ENCODE peak calls at places on chromosomes 11 and 22, in seven cellular contexts. U is Panc1; M is ELF-1; C is aorta; T is HFF-Myc; P is activated naive CD8-positive, alpha-beta T cell treated with anti-CD3 and anti-CD28 coated beads, Interleukin-2, amount 50 U/mL, for 16 hours; F is stomach. K is an unnamed sample.
A peak's percentile ranks its signal among the peaks of the same experiment; 100 is the strongest.

GRCh38 chr11:22065472-22065871 is 127.4 kb upstream of the ANO5 start:
- DNase-seq in U (no peak), M (no peak), C (no peak), T (no peak), P (no peak), F (no peak), K (no peak)

GRCh38 chr11:134481135-134481534 is 69.1 kb upstream of the B3GAT1 start:
- DNase-seq in U (no peak), M (no peak), C (no peak), T (no peak), P (no peak), F (no peak), K (no peak)

GRCh38 chr11:19714387-19715363 is 2.0 kb downstream of the NAV2 start:
- DNase-seq in U (peak; percentile 56), M (peak; percentile 35), C (peak; percentile 87), T (no peak), P (no peak), F (no peak), K (no peak)

GRCh38 chr22:32411388-32411787 is 659 bp downstream of the RTCB start:
- DNase-seq in U (no peak), M (no peak), C (no peak), T (no peak), P (no peak), F (no peak), K (no peak)

GRCh38 chr11:125494987-125495725 is 909 bp downstream of the FEZ1 start:
- DNase-seq in U (no peak), M (peak; percentile 54), C (peak; percentile 89), T (no peak), P (no peak), F (no peak), K (peak; percentile 72)

GRCh38 chr11:6249822-6250555 is 9.6 kb upstream of the CCKBR start:
- DNase-seq in U (peak; percentile 25), M (peak; percentile 61), C (peak; percentile 93), T (peak; percentile 9), P (no peak), F (peak; percentile 93), K (peak; percentile 67)

GRCh38 chr11:75402002-75402773 is 2.9 kb downstream of the RPS3 start:
- DNase-seq in U (no peak), M (no peak), C (no peak), T (no peak), P (no peak), F (no peak), K (no peak)

GRCh38 chr11:133134561-133135173 is 397.6 kb downstream of the OPCML start:
- DNase-seq in U (peak; percentile 32), M (peak; percentile 95), C (no peak), T (no peak), P (no peak), F (peak; percentile 76), K (peak; percentile 68)

GRCh38 chr22:32836286-32836859 is 34.9 kb downstream of the TIMP3 start:
- DNase-seq in U (no peak), M (no peak), C (no peak), T (no peak), P (no peak), F (no peak), K (no peak)

GRCh38 chr11:65552413-65552951 is 5.7 kb downstream of the LTBP3 start:
- DNase-seq in U (no peak), M (no peak), C (no peak), T (no peak), P (no peak), F (no peak), K (no peak)

GRCh38 chr11:13339196-13340153 is 61.9 kb downstream of the BMAL1 start:
- DNase-seq in U (peak; percentile 57), M (peak; percentile 40), C (no peak), T (peak; percentile 91), P (no peak), F (no peak), K (no peak)

GRCh38 chr11:69130586-69131566 is 24.9 kb upstream of the SMIM38 start:
- DNase-seq in U (no peak), M (no peak), C (peak; percentile 85), T (no peak), P (no peak), F (peak; percentile 83), K (no peak)

GRCh38 chr11:121029813-121030445 is 6.0 kb downstream of the TBCEL start:
- DNase-seq in U (no peak), M (no peak), C (no peak), T (no peak), P (no peak), F (no peak), K (no peak)

GRCh38 chr11:114168691-114169090 is 109.2 kb downstream of the ZBTB16 start:
- DNase-seq in U (no peak), M (no peak), C (no peak), T (no peak), P (no peak), F (no peak), K (no peak)

GRCh38 chr22:31537019-31537535 is 40.7 kb downstream of the SFI1 start:
- DNase-seq in U (no peak), M (no peak), C (no peak), T (no peak), P (no peak), F (no peak), K (no peak)

GRCh38 chr11:126645206-126645605 is 289.7 kb downstream of the ST3GAL4 start:
- DNase-seq in U (no peak), M (no peak), C (no peak), T (no peak), P (no peak), F (no peak), K (no peak)

GRCh38 chr11:69352715-69353325 is 58.9 kb downstream of the MYEOV start:
- DNase-seq in U (peak; percentile 73), M (peak; percentile 38), C (no peak), T (peak; percentile 95), P (no peak), F (peak; percentile 23), K (peak; percentile 33)

GRCh38 chr11:81218440-81218839 is 1515.2 kb downstream of the FAM181B start:
- DNase-seq in U (no peak), M (no peak), C (no peak), T (no peak), P (no peak), F (no peak), K (no peak)

GRCh38 chr11:13308704-13309103 is 31.1 kb downstream of the BMAL1 start:
- DNase-seq in U (no peak), M (no peak), C (no peak), T (no peak), P (no peak), F (no peak), K (no peak)

GRCh38 chr11:57094206-57094940 is 87.4 kb upstream of the LRRC55 start:
- DNase-seq in U (no peak), M (no peak), C (no peak), T (no peak), P (no peak), F (no peak), K (no peak)

GRCh38 chr22:20554824-20555223 is 47.4 kb downstream of the MED15 start:
- DNase-seq in U (no peak), M (no peak), C (peak; percentile 72), T (no peak), P (no peak), F (no peak), K (no peak)

GRCh38 chr11:95443386-95443785 is 212.4 kb upstream of the SESN3 start:
- DNase-seq in U (no peak), M (no peak), C (no peak), T (no peak), P (no peak), F (no peak), K (no peak)

GRCh38 chr22:49271831-49272230 is 555.8 kb downstream of the BRD1 start:
- DNase-seq in U (no peak), M (no peak), C (no peak), T (no peak), P (no peak), F (peak; percentile 16), K (peak; percentile 21)